ENCODE peak calls at places on chromosomes 13 and 19, in seven cellular contexts. Q is ascending aorta; U is suprapubic skin; M is mammary epithelial cell; S is neural progenitor cell; B is CD8-positive, alpha-beta memory T cell; E is gastrocnemius medialis. H is an unnamed sample.

GRCh38 chr13:113176292-113176691 is 17.8 kb downstream of the PROZ start:
- DNase-seq in Q (no peak), U (no peak), M (no peak), S (no peak), B (peak), E (no peak), H (no peak)

GRCh38 chr13:106772202-106772601 is 204.3 kb upstream of the ARGLU1 start:
- DNase-seq in Q (no peak), U (no peak), M (no peak), S (no peak), B (no peak), E (no peak), H (no peak)

GRCh38 chr13:73767191-73767741 is 366.9 kb downstream of the KLF12 start:
- DNase-seq in Q (no peak), U (no peak), M (no peak), S (peak), B (no peak), E (no peak), H (no peak)

GRCh38 chr19:52269338-52270261 is at the start of gene ZNF766:
- DNase-seq in Q (peak), U (peak), M (peak), S (peak), B (peak), E (peak), H (peak)

GRCh38 chr19:12778020-12778904 is 2.9 kb upstream of the HOOK2 start:
- DNase-seq in Q (no peak), U (peak), M (peak), S (peak), B (peak), E (peak), H (peak)

GRCh38 chr19:38057954-38058690 is 151.1 kb downstream of the SIPA1L3 start:
- DNase-seq in Q (no peak), U (no peak), M (no peak), S (no peak), B (no peak), E (no peak), H (no peak)

GRCh38 chr19:10422846-10423245 is 2.5 kb downstream of the PDE4A start:
- DNase-seq in Q (no peak), U (no peak), M (no peak), S (no peak), B (no peak), E (no peak), H (no peak)

GRCh38 chr13:76292726-76293125 is 593.5 kb downstream of the KCTD12 start:
- DNase-seq in Q (no peak), U (no peak), M (no peak), S (no peak), B (no peak), E (no peak), H (no peak)

GRCh38 chr19:40139533-40140287 is 49.0 kb upstream of the ZNF780A start:
- DNase-seq in Q (no peak), U (no peak), M (peak), S (peak), B (no peak), E (no peak), H (no peak)

GRCh38 chr19:41308450-41309224 is 1.3 kb upstream of the CCDC97 start:
- DNase-seq in Q (peak), U (peak), M (peak), S (peak), B (peak), E (peak), H (peak)

GRCh38 chr19:11377237-11377636 is 2.8 kb downstream of the SWSAP1 start:
- DNase-seq in Q (no peak), U (no peak), M (peak), S (no peak), B (no peak), E (peak), H (no peak)

GRCh38 chr19:604355-604754 is 14.7 kb downstream of the HCN2 start:
- DNase-seq in Q (no peak), U (no peak), M (no peak), S (no peak), B (no peak), E (no peak), H (no peak)

GRCh38 chr13:29579094-29579493 is 16.4 kb downstream of the SLC7A1 start:
- DNase-seq in Q (no peak), U (no peak), M (no peak), S (no peak), B (no peak), E (no peak), H (no peak)

GRCh38 chr13:111962431-111962891 is 104.5 kb upstream of the SOX1 start:
- DNase-seq in Q (no peak), U (no peak), M (no peak), S (no peak), B (no peak), E (no peak), H (no peak)

GRCh38 chr19:14337510-14337909 is 43.7 kb upstream of the ADGRE5 start:
- DNase-seq in Q (no peak), U (no peak), M (no peak), S (peak), B (peak), E (no peak), H (no peak)

GRCh38 chr13:95552539-95553270 is at the start of gene CLDN10:
- DNase-seq in Q (no peak), U (peak), M (no peak), S (peak), B (no peak), E (no peak), H (no peak)

GRCh38 chr19:41886761-41887710 is 4.1 kb downstream of the ARHGEF1 start:
- DNase-seq in Q (no peak), U (no peak), M (peak), S (no peak), B (peak), E (no peak), H (no peak)

GRCh38 chr13:19020988-19021387 is 160.6 kb downstream of the TUBA3C start:
- DNase-seq in Q (no peak), U (no peak), M (no peak), S (no peak), B (no peak), E (no peak), H (no peak)

GRCh38 chr13:52851153-52851962 is 2.9 kb upstream of the PCDH8 start:
- DNase-seq in Q (no peak), U (no peak), M (no peak), S (peak), B (no peak), E (no peak), H (no peak)

GRCh38 chr13:85974604-85975366 is 175.6 kb upstream of the SLITRK6 start:
- DNase-seq in Q (no peak), U (no peak), M (peak), S (no peak), B (no peak), E (no peak), H (no peak)

GRCh38 chr13:96988441-96988840 is 5.8 kb downstream of the OXGR1 start:
- DNase-seq in Q (no peak), U (no peak), M (no peak), S (no peak), B (no peak), E (no peak), H (no peak)

GRCh38 chr19:15443838-15444237 is 5.9 kb downstream of the WIZ start:
- DNase-seq in Q (peak), U (peak), M (no peak), S (no peak), B (no peak), E (peak), H (no peak)

GRCh38 chr13:101893021-101893420 is 440.5 kb downstream of the ITGBL1 start:
- DNase-seq in Q (no peak), U (no peak), M (no peak), S (no peak), B (no peak), E (no peak), H (no peak)

GRCh38 chr13:50910483-50910805 is 853 bp downstream of the RNASEH2B start:
- DNase-seq in Q (no peak), U (peak), M (no peak), S (peak), B (no peak), E (no peak), H (no peak)

GRCh38 chr19:15294591-15294990 is 37.7 kb downstream of the BRD4 start:
- DNase-seq in Q (no peak), U (no peak), M (no peak), S (no peak), B (no peak), E (no peak), H (no peak)

GRCh38 chr19:38073806-38074685 is 150.0 kb downstream of the DPF1 start:
- DNase-seq in Q (no peak), U (no peak), M (no peak), S (peak), B (no peak), E (no peak), H (no peak)

GRCh38 chr13:93603043-93603442 is 376.4 kb downstream of the GPC6 start:
- DNase-seq in Q (no peak), U (no peak), M (peak), S (no peak), B (no peak), E (no peak), H (no peak)

DNA sequence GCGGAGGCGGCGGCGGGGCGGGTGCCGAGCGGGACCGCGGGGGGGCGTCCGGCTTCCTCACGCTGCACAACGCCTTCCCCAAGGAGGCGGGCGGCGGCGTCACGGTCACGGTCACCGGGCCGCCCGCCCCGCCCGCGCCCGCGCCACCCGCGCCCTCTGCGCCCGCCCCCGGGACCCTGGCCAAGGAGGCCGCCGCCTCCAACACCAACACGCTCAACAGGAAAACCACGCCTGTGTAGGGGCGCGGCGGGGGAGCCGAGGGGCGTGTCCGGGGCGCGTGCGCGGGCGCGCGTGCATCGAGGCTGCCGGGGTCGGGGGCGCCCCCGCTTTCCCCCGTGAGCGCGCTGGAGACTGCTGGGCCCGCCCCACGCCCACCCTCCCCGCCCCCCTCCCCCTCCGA is 8.8 kb upstream of the CACNG6 start:
- DNase-seq in Q (no peak), U (no peak), M (no peak), S (peak), B (no peak), E (peak), H (no peak)
- H3K27ac ChIP-seq in Q (no peak), U (no peak), M (no peak), S (no peak), B (no peak), E (no peak), H (no peak)

GRCh38 chr13:100875392-100876043 is 200.9 kb upstream of the TMTC4 start:
- DNase-seq in Q (no peak), U (no peak), M (peak), S (no peak), B (no peak), E (no peak), H (no peak)
- H3K4me3 ChIP-seq in Q (no peak), U (no peak), M (no peak), S (no peak), B (no peak), E (no peak), H (no peak)

DNA sequence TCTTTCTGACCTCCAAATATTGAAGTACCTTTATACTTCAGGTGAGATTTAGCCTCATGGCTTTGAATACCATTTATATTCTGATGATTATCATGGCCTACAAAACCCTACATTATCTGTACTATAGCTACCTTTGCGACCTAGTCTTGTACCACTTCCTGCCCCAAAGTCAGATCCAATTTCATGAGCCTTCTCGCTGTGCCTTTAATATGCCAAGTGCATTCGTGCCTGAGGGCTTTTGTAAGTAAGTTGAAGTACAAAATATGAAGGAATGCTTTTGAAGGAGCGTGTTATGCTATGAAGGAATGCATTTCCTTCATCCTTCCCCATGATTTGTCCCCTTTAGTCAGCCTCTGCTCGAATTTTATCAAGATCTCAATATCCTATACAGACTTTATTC is 9.3 kb upstream of the RASL11A start:
- DNase-seq in Q (no peak), U (no peak), M (no peak), S (no peak), B (no peak), E (no peak), H (no peak)
- H3K27ac ChIP-seq in Q (no peak), U (no peak), M (no peak), S (no peak), B (no peak), E (no peak), H (no peak)

DNA sequence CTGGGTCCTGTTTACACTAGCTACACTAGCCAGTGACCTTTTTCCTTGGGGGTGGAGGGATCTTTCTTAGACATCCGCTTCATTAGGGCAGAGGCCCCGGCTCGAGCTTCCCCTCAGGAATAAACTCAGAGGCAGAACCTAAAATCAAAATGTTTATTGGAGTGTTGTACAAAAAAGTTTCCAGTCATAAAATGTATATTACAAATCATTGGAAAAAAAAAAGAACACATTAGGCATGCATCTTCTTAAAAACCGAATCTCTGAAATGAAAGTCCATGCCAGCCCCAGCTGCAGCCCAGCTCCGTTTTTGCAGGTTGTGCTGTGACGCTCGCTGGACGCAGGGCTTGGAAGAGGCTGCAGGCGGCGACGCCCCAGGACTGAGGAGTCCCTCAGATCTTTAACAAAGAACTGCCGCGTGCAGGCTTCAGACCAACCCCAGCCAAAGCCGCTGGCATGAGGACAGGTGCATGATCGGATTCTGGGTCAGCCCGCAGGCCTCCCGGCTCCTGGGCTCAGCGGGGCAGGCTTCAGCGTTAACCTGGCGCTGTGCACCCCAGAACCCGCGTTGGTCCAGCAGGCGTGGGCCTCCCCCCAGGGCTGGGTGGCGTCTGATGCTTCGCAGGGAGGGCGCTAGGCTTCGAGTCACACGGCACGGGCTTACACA is 773 bp upstream of the TIMM13 start:
- DNase-seq in Q (no peak), U (no peak), M (no peak), S (peak), B (no peak), E (peak), H (no peak)
- H3K4me3 ChIP-seq in Q (peak), U (peak), M (peak), S (peak), B (peak), E (peak), H (peak)

DNA sequence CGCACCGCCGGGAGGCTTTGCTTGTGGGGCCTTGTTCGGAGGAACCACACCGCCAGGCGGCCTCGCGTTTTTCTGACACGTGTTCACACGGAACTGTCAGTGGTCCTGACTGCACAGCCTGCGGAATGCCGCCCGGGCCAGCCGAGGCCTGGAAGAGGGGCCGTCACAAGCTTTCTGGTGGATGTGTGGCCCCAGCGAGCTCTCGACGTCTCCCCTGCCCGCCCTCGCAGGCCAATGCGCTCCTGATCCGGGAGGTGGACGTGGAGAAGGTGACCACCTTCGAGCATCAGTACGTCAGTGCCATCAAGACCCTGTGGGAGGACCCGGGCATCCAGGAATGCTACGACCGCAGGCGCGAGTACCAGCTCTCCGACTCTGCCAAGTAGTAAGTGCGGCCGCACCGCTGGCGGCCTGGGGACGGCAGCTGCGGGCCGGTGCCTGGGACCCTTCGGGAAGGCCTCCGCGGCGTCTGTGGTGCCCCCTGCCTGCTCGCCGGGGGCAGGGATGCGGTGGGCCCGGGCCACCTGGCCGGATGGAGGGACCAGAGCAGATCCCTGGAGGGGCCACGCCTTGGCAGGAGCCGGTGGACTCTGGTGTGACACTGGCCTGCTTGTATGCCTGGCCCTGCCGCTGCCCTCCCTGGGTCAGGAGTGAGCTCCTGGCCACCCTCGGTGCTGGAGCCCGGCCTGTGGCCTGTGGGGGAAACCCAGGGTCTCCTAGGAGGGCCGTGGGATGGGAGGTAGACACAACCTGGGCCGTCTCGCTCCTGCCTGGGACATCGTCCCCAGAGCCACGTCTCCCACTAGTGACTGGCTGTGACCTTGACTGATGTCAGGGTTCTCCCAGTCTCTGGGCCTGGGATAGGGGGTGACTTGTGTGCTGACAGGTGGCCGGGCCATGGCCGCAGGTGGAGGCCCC is 19.2 kb downstream of the GNA11 start:
- DNase-seq in Q (no peak), U (no peak), M (no peak), S (no peak), B (no peak), E (no peak), H (no peak)
- H3K27ac ChIP-seq in Q (no peak), U (no peak), M (no peak), S (no peak), B (no peak), E (no peak), H (no peak)

GRCh38 chr13:99312493-99312883 is 5.3 kb upstream of the GPR183 start:
- DNase-seq in Q (peak), U (peak), M (no peak), S (no peak), B (no peak), E (peak), H (peak)
- H3K4me3 ChIP-seq in Q (no peak), U (no peak), M (no peak), S (no peak), B (no peak), E (no peak), H (no peak)